ENCODE peak calls at places on chromosomes 5 and 9, in four cellular contexts. One of them, this sample, is unnamed.

GRCh38 chr9:137255448-137256114 is 454 bp downstream of the NELFB start:
- DNase-seq in GM12865: peak; percentile 66
- DNase-seq in HS-5: no peak
- DNase-seq in AG09309: no peak
- DNase-seq in this sample: no peak

GRCh38 chr9:127198587-127198986 is 66.0 kb upstream of the GARNL3 start:
- DNase-seq in GM12865: no peak
- DNase-seq in HS-5: no peak
- DNase-seq in AG09309: no peak
- DNase-seq in this sample: no peak

GRCh38 chr9:121599186-121599871 is 52.1 kb upstream of the DAB2IP start:
- DNase-seq in GM12865: no peak
- DNase-seq in HS-5: no peak
- DNase-seq in AG09309: no peak
- DNase-seq in this sample: peak; percentile 89

GRCh38 chr5:142070000-142070399 is 38.6 kb upstream of the NDFIP1 start:
- DNase-seq in GM12865: no peak
- DNase-seq in HS-5: no peak
- DNase-seq in AG09309: no peak
- DNase-seq in this sample: no peak

GRCh38 chr5:131268758-131269370 is 5.0 kb downstream of the CDC42SE2 start:
- DNase-seq in GM12865: no peak
- DNase-seq in HS-5: no peak
- DNase-seq in AG09309: no peak
- DNase-seq in this sample: no peak

GRCh38 chr9:7980691-7981289 is 181.2 kb upstream of the DMAC1 start:
- DNase-seq in GM12865: no peak
- DNase-seq in HS-5: no peak
- DNase-seq in AG09309: no peak
- DNase-seq in this sample: no peak

GRCh38 chr9:73173526-73174411 is 22.1 kb downstream of the ANXA1 start:
- DNase-seq in GM12865: no peak
- DNase-seq in HS-5: no peak
- DNase-seq in AG09309: no peak
- DNase-seq in this sample: no peak

GRCh38 chr9:86638109-86638508 is 283.9 kb upstream of the TUT7 start:
- DNase-seq in GM12865: no peak
- DNase-seq in HS-5: no peak
- DNase-seq in AG09309: no peak
- DNase-seq in this sample: no peak

GRCh38 chr5:73274870-73275756 is 102.1 kb downstream of the TMEM174 start:
- DNase-seq in GM12865: no peak
- DNase-seq in HS-5: no peak
- DNase-seq in AG09309: no peak
- DNase-seq in this sample: peak; percentile 64

GRCh38 chr5:127785098-127785927 is 82.1 kb downstream of the CCDC192 start:
- DNase-seq in GM12865: peak; percentile 50
- DNase-seq in HS-5: peak; percentile 60
- DNase-seq in AG09309: peak; percentile 84
- DNase-seq in this sample: no peak

GRCh38 chr5:62190931-62191330 is 115.1 kb upstream of the KIF2A start:
- DNase-seq in GM12865: no peak
- DNase-seq in HS-5: no peak
- DNase-seq in AG09309: no peak
- DNase-seq in this sample: no peak

GRCh38 chr9:77848428-77848827 is 183.2 kb downstream of the GNAQ start:
- DNase-seq in GM12865: no peak
- DNase-seq in HS-5: no peak
- DNase-seq in AG09309: no peak
- DNase-seq in this sample: no peak

GRCh38 chr5:123000731-123001130 is 35.8 kb downstream of the PPIC start:
- DNase-seq in GM12865: no peak
- DNase-seq in HS-5: no peak
- DNase-seq in AG09309: no peak
- DNase-seq in this sample: no peak

GRCh38 chr9:126985870-126986498 is 71.4 kb downstream of the RALGPS1 start:
- DNase-seq in GM12865: peak; percentile 92
- DNase-seq in HS-5: peak; percentile 88
- DNase-seq in AG09309: peak; percentile 43
- DNase-seq in this sample: peak; percentile 86

GRCh38 chr9:131045300-131046092 is 36.5 kb downstream of the LAMC3 start:
- DNase-seq in GM12865: no peak
- DNase-seq in HS-5: no peak
- DNase-seq in AG09309: no peak
- DNase-seq in this sample: no peak

GRCh38 chr9:76646249-76646648 is 118.0 kb upstream of the PCA3 start:
- DNase-seq in GM12865: no peak
- DNase-seq in HS-5: no peak
- DNase-seq in AG09309: no peak
- DNase-seq in this sample: no peak

GRCh38 chr5:73120222-73121108 is at the start of gene TMEM171:
- DNase-seq in GM12865: no peak
- DNase-seq in HS-5: no peak
- DNase-seq in AG09309: no peak
- DNase-seq in this sample: peak; percentile 68

GRCh38 chr9:89427621-89428221 is 70.2 kb downstream of the SEMA4D start:
- DNase-seq in GM12865: no peak
- DNase-seq in HS-5: no peak
- DNase-seq in AG09309: no peak
- DNase-seq in this sample: no peak

GRCh38 chr5:73395274-73395673 is 53.3 kb downstream of the FOXD1 start:
- DNase-seq in GM12865: no peak
- DNase-seq in HS-5: no peak
- DNase-seq in AG09309: no peak
- DNase-seq in this sample: no peak

GRCh38 chr5:59042201-59042600 is 459.3 kb downstream of the RAB3C start:
- DNase-seq in GM12865: no peak
- DNase-seq in HS-5: no peak
- DNase-seq in AG09309: no peak
- DNase-seq in this sample: no peak

This sample was measured in right cardiac atrium.